ENCODE peak calls at places on chromosomes 13 and 19, in nine cellular contexts. One of them, this sample, is unnamed.

GRCh38 chr13:50403311-50403710 is 388.1 kb downstream of the KCNRG start:
- DNase-seq in effector CD4-positive, alpha-beta T cell: no peak
- DNase-seq in foreskin fibroblast: no peak
- DNase-seq in CD8-positive, alpha-beta T cell: no peak
- DNase-seq in stimulated activated CD4-positive, alpha-beta T cell treated with anti-CD3 and anti-CD28 coated beads, Interleukin-4, amount 100 ng/mL, for 1 hour: no peak
- DNase-seq in H7: no peak
- DNase-seq in activated CD4-positive, CD25-positive, alpha-beta regulatory T cell treated with anti-CD3 and anti-CD28 coated beads, Interleukin-2, amount 50 U/mL, for 16 hours: no peak
- DNase-seq in NCI-H510A: peak
- DNase-seq in activated naive CD8-positive, alpha-beta T cell treated with anti-CD3 and anti-CD28 coated beads, Interleukin-2, amount 50 U/mL, for 24 hours: no peak
- DNase-seq in this sample: peak

GRCh38 chr19:6236310-6237291 is 43.2 kb downstream of the MLLT1 start:
- DNase-seq in effector CD4-positive, alpha-beta T cell: no peak
- DNase-seq in foreskin fibroblast: no peak
- DNase-seq in CD8-positive, alpha-beta T cell: no peak
- DNase-seq in stimulated activated CD4-positive, alpha-beta T cell treated with anti-CD3 and anti-CD28 coated beads, Interleukin-4, amount 100 ng/mL, for 1 hour: no peak
- DNase-seq in H7: peak
- DNase-seq in activated CD4-positive, CD25-positive, alpha-beta regulatory T cell treated with anti-CD3 and anti-CD28 coated beads, Interleukin-2, amount 50 U/mL, for 16 hours: no peak
- DNase-seq in NCI-H510A: no peak
- DNase-seq in activated naive CD8-positive, alpha-beta T cell treated with anti-CD3 and anti-CD28 coated beads, Interleukin-2, amount 50 U/mL, for 24 hours: no peak
- DNase-seq in this sample: no peak

GRCh38 chr19:20151617-20152145 is 15.3 kb upstream of the ZNF486 start:
- DNase-seq in effector CD4-positive, alpha-beta T cell: no peak
- DNase-seq in foreskin fibroblast: no peak
- DNase-seq in CD8-positive, alpha-beta T cell: no peak
- DNase-seq in stimulated activated CD4-positive, alpha-beta T cell treated with anti-CD3 and anti-CD28 coated beads, Interleukin-4, amount 100 ng/mL, for 1 hour: no peak
- DNase-seq in H7: peak
- DNase-seq in activated CD4-positive, CD25-positive, alpha-beta regulatory T cell treated with anti-CD3 and anti-CD28 coated beads, Interleukin-2, amount 50 U/mL, for 16 hours: no peak
- DNase-seq in NCI-H510A: no peak
- DNase-seq in activated naive CD8-positive, alpha-beta T cell treated with anti-CD3 and anti-CD28 coated beads, Interleukin-2, amount 50 U/mL, for 24 hours: no peak
- DNase-seq in this sample: no peak

GRCh38 chr19:12034196-12034595 is 1.3 kb downstream of the ZNF433 start:
- DNase-seq in effector CD4-positive, alpha-beta T cell: no peak
- DNase-seq in foreskin fibroblast: no peak
- DNase-seq in CD8-positive, alpha-beta T cell: no peak
- DNase-seq in stimulated activated CD4-positive, alpha-beta T cell treated with anti-CD3 and anti-CD28 coated beads, Interleukin-4, amount 100 ng/mL, for 1 hour: no peak
- DNase-seq in H7: no peak
- DNase-seq in activated CD4-positive, CD25-positive, alpha-beta regulatory T cell treated with anti-CD3 and anti-CD28 coated beads, Interleukin-2, amount 50 U/mL, for 16 hours: no peak
- DNase-seq in NCI-H510A: no peak
- DNase-seq in activated naive CD8-positive, alpha-beta T cell treated with anti-CD3 and anti-CD28 coated beads, Interleukin-2, amount 50 U/mL, for 24 hours: no peak
- DNase-seq in this sample: no peak

GRCh38 chr19:17686592-17687042 is 1.5 kb downstream of the UNC13A start:
- DNase-seq in effector CD4-positive, alpha-beta T cell: no peak
- DNase-seq in foreskin fibroblast: no peak
- DNase-seq in CD8-positive, alpha-beta T cell: no peak
- DNase-seq in stimulated activated CD4-positive, alpha-beta T cell treated with anti-CD3 and anti-CD28 coated beads, Interleukin-4, amount 100 ng/mL, for 1 hour: no peak
- DNase-seq in H7: peak
- DNase-seq in activated CD4-positive, CD25-positive, alpha-beta regulatory T cell treated with anti-CD3 and anti-CD28 coated beads, Interleukin-2, amount 50 U/mL, for 16 hours: no peak
- DNase-seq in NCI-H510A: peak
- DNase-seq in activated naive CD8-positive, alpha-beta T cell treated with anti-CD3 and anti-CD28 coated beads, Interleukin-2, amount 50 U/mL, for 24 hours: no peak
- DNase-seq in this sample: peak

GRCh38 chr19:17107546-17108452 is 32.2 kb downstream of the MYO9B start:
- DNase-seq in effector CD4-positive, alpha-beta T cell: no peak
- DNase-seq in foreskin fibroblast: peak
- DNase-seq in CD8-positive, alpha-beta T cell: no peak
- DNase-seq in stimulated activated CD4-positive, alpha-beta T cell treated with anti-CD3 and anti-CD28 coated beads, Interleukin-4, amount 100 ng/mL, for 1 hour: no peak
- DNase-seq in H7: no peak
- DNase-seq in activated CD4-positive, CD25-positive, alpha-beta regulatory T cell treated with anti-CD3 and anti-CD28 coated beads, Interleukin-2, amount 50 U/mL, for 16 hours: no peak
- DNase-seq in NCI-H510A: no peak
- DNase-seq in activated naive CD8-positive, alpha-beta T cell treated with anti-CD3 and anti-CD28 coated beads, Interleukin-2, amount 50 U/mL, for 24 hours: peak
- DNase-seq in this sample: peak

GRCh38 chr13:30932481-30933333 is at the start of gene TEX26:
- DNase-seq in effector CD4-positive, alpha-beta T cell: no peak
- DNase-seq in foreskin fibroblast: no peak
- DNase-seq in CD8-positive, alpha-beta T cell: no peak
- DNase-seq in stimulated activated CD4-positive, alpha-beta T cell treated with anti-CD3 and anti-CD28 coated beads, Interleukin-4, amount 100 ng/mL, for 1 hour: no peak
- DNase-seq in H7: peak
- DNase-seq in activated CD4-positive, CD25-positive, alpha-beta regulatory T cell treated with anti-CD3 and anti-CD28 coated beads, Interleukin-2, amount 50 U/mL, for 16 hours: no peak
- DNase-seq in NCI-H510A: no peak
- DNase-seq in activated naive CD8-positive, alpha-beta T cell treated with anti-CD3 and anti-CD28 coated beads, Interleukin-2, amount 50 U/mL, for 24 hours: no peak
- DNase-seq in this sample: no peak

GRCh38 chr13:107202371-107203023 is 634.6 kb upstream of the ARGLU1 start:
- DNase-seq in effector CD4-positive, alpha-beta T cell: no peak
- DNase-seq in foreskin fibroblast: no peak
- DNase-seq in CD8-positive, alpha-beta T cell: no peak
- DNase-seq in stimulated activated CD4-positive, alpha-beta T cell treated with anti-CD3 and anti-CD28 coated beads, Interleukin-4, amount 100 ng/mL, for 1 hour: no peak
- DNase-seq in H7: no peak
- DNase-seq in activated CD4-positive, CD25-positive, alpha-beta regulatory T cell treated with anti-CD3 and anti-CD28 coated beads, Interleukin-2, amount 50 U/mL, for 16 hours: no peak
- DNase-seq in NCI-H510A: no peak
- DNase-seq in activated naive CD8-positive, alpha-beta T cell treated with anti-CD3 and anti-CD28 coated beads, Interleukin-2, amount 50 U/mL, for 24 hours: no peak
- DNase-seq in this sample: no peak

GRCh38 chr13:34349091-34349722 is 531.3 kb downstream of the RFC3 start:
- DNase-seq in effector CD4-positive, alpha-beta T cell: no peak
- DNase-seq in foreskin fibroblast: peak
- DNase-seq in CD8-positive, alpha-beta T cell: no peak
- DNase-seq in stimulated activated CD4-positive, alpha-beta T cell treated with anti-CD3 and anti-CD28 coated beads, Interleukin-4, amount 100 ng/mL, for 1 hour: no peak
- DNase-seq in H7: no peak
- DNase-seq in activated CD4-positive, CD25-positive, alpha-beta regulatory T cell treated with anti-CD3 and anti-CD28 coated beads, Interleukin-2, amount 50 U/mL, for 16 hours: no peak
- DNase-seq in NCI-H510A: no peak
- DNase-seq in activated naive CD8-positive, alpha-beta T cell treated with anti-CD3 and anti-CD28 coated beads, Interleukin-2, amount 50 U/mL, for 24 hours: no peak
- DNase-seq in this sample: no peak

GRCh38 chr13:106468948-106469590 is 66.4 kb downstream of the EFNB2 start:
- DNase-seq in effector CD4-positive, alpha-beta T cell: no peak
- DNase-seq in foreskin fibroblast: no peak
- DNase-seq in CD8-positive, alpha-beta T cell: no peak
- DNase-seq in stimulated activated CD4-positive, alpha-beta T cell treated with anti-CD3 and anti-CD28 coated beads, Interleukin-4, amount 100 ng/mL, for 1 hour: no peak
- DNase-seq in H7: no peak
- DNase-seq in activated CD4-positive, CD25-positive, alpha-beta regulatory T cell treated with anti-CD3 and anti-CD28 coated beads, Interleukin-2, amount 50 U/mL, for 16 hours: no peak
- DNase-seq in NCI-H510A: no peak
- DNase-seq in activated naive CD8-positive, alpha-beta T cell treated with anti-CD3 and anti-CD28 coated beads, Interleukin-2, amount 50 U/mL, for 24 hours: no peak
- DNase-seq in this sample: no peak

GRCh38 chr19:13060233-13060963 is 42.3 kb downstream of the LYL1 start:
- DNase-seq in effector CD4-positive, alpha-beta T cell: no peak
- DNase-seq in foreskin fibroblast: no peak
- DNase-seq in CD8-positive, alpha-beta T cell: no peak
- DNase-seq in stimulated activated CD4-positive, alpha-beta T cell treated with anti-CD3 and anti-CD28 coated beads, Interleukin-4, amount 100 ng/mL, for 1 hour: no peak
- DNase-seq in H7: peak
- DNase-seq in activated CD4-positive, CD25-positive, alpha-beta regulatory T cell treated with anti-CD3 and anti-CD28 coated beads, Interleukin-2, amount 50 U/mL, for 16 hours: no peak
- DNase-seq in NCI-H510A: no peak
- DNase-seq in activated naive CD8-positive, alpha-beta T cell treated with anti-CD3 and anti-CD28 coated beads, Interleukin-2, amount 50 U/mL, for 24 hours: no peak
- DNase-seq in this sample: no peak

GRCh38 chr19:10636304-10636972 is 11.1 kb downstream of the SLC44A2 start:
- DNase-seq in effector CD4-positive, alpha-beta T cell: no peak
- DNase-seq in foreskin fibroblast: no peak
- DNase-seq in CD8-positive, alpha-beta T cell: no peak
- DNase-seq in stimulated activated CD4-positive, alpha-beta T cell treated with anti-CD3 and anti-CD28 coated beads, Interleukin-4, amount 100 ng/mL, for 1 hour: no peak
- DNase-seq in H7: peak
- DNase-seq in activated CD4-positive, CD25-positive, alpha-beta regulatory T cell treated with anti-CD3 and anti-CD28 coated beads, Interleukin-2, amount 50 U/mL, for 16 hours: no peak
- DNase-seq in NCI-H510A: no peak
- DNase-seq in activated naive CD8-positive, alpha-beta T cell treated with anti-CD3 and anti-CD28 coated beads, Interleukin-2, amount 50 U/mL, for 24 hours: no peak
- DNase-seq in this sample: no peak

GRCh38 chr13:85498774-85499173 is 300.4 kb downstream of the SLITRK6 start:
- DNase-seq in effector CD4-positive, alpha-beta T cell: no peak
- DNase-seq in foreskin fibroblast: no peak
- DNase-seq in CD8-positive, alpha-beta T cell: no peak
- DNase-seq in stimulated activated CD4-positive, alpha-beta T cell treated with anti-CD3 and anti-CD28 coated beads, Interleukin-4, amount 100 ng/mL, for 1 hour: no peak
- DNase-seq in H7: no peak
- DNase-seq in activated CD4-positive, CD25-positive, alpha-beta regulatory T cell treated with anti-CD3 and anti-CD28 coated beads, Interleukin-2, amount 50 U/mL, for 16 hours: no peak
- DNase-seq in NCI-H510A: no peak
- DNase-seq in activated naive CD8-positive, alpha-beta T cell treated with anti-CD3 and anti-CD28 coated beads, Interleukin-2, amount 50 U/mL, for 24 hours: no peak
- DNase-seq in this sample: no peak

GRCh38 chr19:55605207-55605636 is 225 bp upstream of the ZNF865 start:
- DNase-seq in effector CD4-positive, alpha-beta T cell: peak
- DNase-seq in foreskin fibroblast: peak
- DNase-seq in CD8-positive, alpha-beta T cell: peak
- DNase-seq in stimulated activated CD4-positive, alpha-beta T cell treated with anti-CD3 and anti-CD28 coated beads, Interleukin-4, amount 100 ng/mL, for 1 hour: peak
- DNase-seq in H7: peak
- DNase-seq in activated CD4-positive, CD25-positive, alpha-beta regulatory T cell treated with anti-CD3 and anti-CD28 coated beads, Interleukin-2, amount 50 U/mL, for 16 hours: peak
- DNase-seq in NCI-H510A: peak
- DNase-seq in activated naive CD8-positive, alpha-beta T cell treated with anti-CD3 and anti-CD28 coated beads, Interleukin-2, amount 50 U/mL, for 24 hours: peak
- DNase-seq in this sample: peak

GRCh38 chr19:12546903-12547302 is 4.4 kb downstream of the ZNF564 start:
- DNase-seq in effector CD4-positive, alpha-beta T cell: no peak
- DNase-seq in foreskin fibroblast: no peak
- DNase-seq in CD8-positive, alpha-beta T cell: no peak
- DNase-seq in stimulated activated CD4-positive, alpha-beta T cell treated with anti-CD3 and anti-CD28 coated beads, Interleukin-4, amount 100 ng/mL, for 1 hour: no peak
- DNase-seq in H7: no peak
- DNase-seq in activated CD4-positive, CD25-positive, alpha-beta regulatory T cell treated with anti-CD3 and anti-CD28 coated beads, Interleukin-2, amount 50 U/mL, for 16 hours: no peak
- DNase-seq in NCI-H510A: no peak
- DNase-seq in activated naive CD8-positive, alpha-beta T cell treated with anti-CD3 and anti-CD28 coated beads, Interleukin-2, amount 50 U/mL, for 24 hours: no peak
- DNase-seq in this sample: no peak

GRCh38 chr13:113468461-113469147 is 15.3 kb upstream of the ADPRHL1 start:
- DNase-seq in effector CD4-positive, alpha-beta T cell: no peak
- DNase-seq in foreskin fibroblast: no peak
- DNase-seq in CD8-positive, alpha-beta T cell: no peak
- DNase-seq in stimulated activated CD4-positive, alpha-beta T cell treated with anti-CD3 and anti-CD28 coated beads, Interleukin-4, amount 100 ng/mL, for 1 hour: no peak
- DNase-seq in H7: peak
- DNase-seq in activated CD4-positive, CD25-positive, alpha-beta regulatory T cell treated with anti-CD3 and anti-CD28 coated beads, Interleukin-2, amount 50 U/mL, for 16 hours: no peak
- DNase-seq in NCI-H510A: no peak
- DNase-seq in activated naive CD8-positive, alpha-beta T cell treated with anti-CD3 and anti-CD28 coated beads, Interleukin-2, amount 50 U/mL, for 24 hours: no peak
- DNase-seq in this sample: no peak

GRCh38 chr13:74372511-74372910 is 238.3 kb upstream of the KLF12 start:
- DNase-seq in effector CD4-positive, alpha-beta T cell: no peak
- DNase-seq in foreskin fibroblast: no peak
- DNase-seq in CD8-positive, alpha-beta T cell: no peak
- DNase-seq in stimulated activated CD4-positive, alpha-beta T cell treated with anti-CD3 and anti-CD28 coated beads, Interleukin-4, amount 100 ng/mL, for 1 hour: no peak
- DNase-seq in H7: no peak
- DNase-seq in activated CD4-positive, CD25-positive, alpha-beta regulatory T cell treated with anti-CD3 and anti-CD28 coated beads, Interleukin-2, amount 50 U/mL, for 16 hours: no peak
- DNase-seq in NCI-H510A: no peak
- DNase-seq in activated naive CD8-positive, alpha-beta T cell treated with anti-CD3 and anti-CD28 coated beads, Interleukin-2, amount 50 U/mL, for 24 hours: no peak
- DNase-seq in this sample: no peak

GRCh38 chr13:109454167-109454917 is 332.0 kb downstream of the IRS2 start:
- DNase-seq in effector CD4-positive, alpha-beta T cell: no peak
- DNase-seq in foreskin fibroblast: no peak
- DNase-seq in CD8-positive, alpha-beta T cell: no peak
- DNase-seq in stimulated activated CD4-positive, alpha-beta T cell treated with anti-CD3 and anti-CD28 coated beads, Interleukin-4, amount 100 ng/mL, for 1 hour: no peak
- DNase-seq in H7: no peak
- DNase-seq in activated CD4-positive, CD25-positive, alpha-beta regulatory T cell treated with anti-CD3 and anti-CD28 coated beads, Interleukin-2, amount 50 U/mL, for 16 hours: no peak
- DNase-seq in NCI-H510A: no peak
- DNase-seq in activated naive CD8-positive, alpha-beta T cell treated with anti-CD3 and anti-CD28 coated beads, Interleukin-2, amount 50 U/mL, for 24 hours: no peak
- DNase-seq in this sample: no peak

GRCh38 chr13:46492946-46493345 is 60.0 kb upstream of the LRCH1 start:
- DNase-seq in effector CD4-positive, alpha-beta T cell: no peak
- DNase-seq in foreskin fibroblast: peak
- DNase-seq in CD8-positive, alpha-beta T cell: no peak
- DNase-seq in stimulated activated CD4-positive, alpha-beta T cell treated with anti-CD3 and anti-CD28 coated beads, Interleukin-4, amount 100 ng/mL, for 1 hour: no peak
- DNase-seq in H7: peak
- DNase-seq in activated CD4-positive, CD25-positive, alpha-beta regulatory T cell treated with anti-CD3 and anti-CD28 coated beads, Interleukin-2, amount 50 U/mL, for 16 hours: no peak
- DNase-seq in NCI-H510A: no peak
- DNase-seq in activated naive CD8-positive, alpha-beta T cell treated with anti-CD3 and anti-CD28 coated beads, Interleukin-2, amount 50 U/mL, for 24 hours: no peak
- DNase-seq in this sample: no peak

GRCh38 chr13:26498524-26499208 is 58.8 kb upstream of the WASF3 start:
- DNase-seq in effector CD4-positive, alpha-beta T cell: no peak
- DNase-seq in foreskin fibroblast: no peak
- DNase-seq in CD8-positive, alpha-beta T cell: no peak
- DNase-seq in stimulated activated CD4-positive, alpha-beta T cell treated with anti-CD3 and anti-CD28 coated beads, Interleukin-4, amount 100 ng/mL, for 1 hour: no peak
- DNase-seq in H7: no peak
- DNase-seq in activated CD4-positive, CD25-positive, alpha-beta regulatory T cell treated with anti-CD3 and anti-CD28 coated beads, Interleukin-2, amount 50 U/mL, for 16 hours: no peak
- DNase-seq in NCI-H510A: no peak
- DNase-seq in activated naive CD8-positive, alpha-beta T cell treated with anti-CD3 and anti-CD28 coated beads, Interleukin-2, amount 50 U/mL, for 24 hours: no peak
- DNase-seq in this sample: no peak

GRCh38 chr19:46907880-46908279 is 47.1 kb downstream of the ARHGAP35 start:
- DNase-seq in effector CD4-positive, alpha-beta T cell: no peak
- DNase-seq in foreskin fibroblast: no peak
- DNase-seq in CD8-positive, alpha-beta T cell: no peak
- DNase-seq in stimulated activated CD4-positive, alpha-beta T cell treated with anti-CD3 and anti-CD28 coated beads, Interleukin-4, amount 100 ng/mL, for 1 hour: no peak
- DNase-seq in H7: no peak
- DNase-seq in activated CD4-positive, CD25-positive, alpha-beta regulatory T cell treated with anti-CD3 and anti-CD28 coated beads, Interleukin-2, amount 50 U/mL, for 16 hours: no peak
- DNase-seq in NCI-H510A: no peak
- DNase-seq in activated naive CD8-positive, alpha-beta T cell treated with anti-CD3 and anti-CD28 coated beads, Interleukin-2, amount 50 U/mL, for 24 hours: no peak
- DNase-seq in this sample: no peak

GRCh38 chr19:11560404-11560988 is 1.5 kb upstream of the ELOF1 start:
- DNase-seq in effector CD4-positive, alpha-beta T cell: peak
- DNase-seq in foreskin fibroblast: peak
- DNase-seq in CD8-positive, alpha-beta T cell: peak
- DNase-seq in stimulated activated CD4-positive, alpha-beta T cell treated with anti-CD3 and anti-CD28 coated beads, Interleukin-4, amount 100 ng/mL, for 1 hour: peak
- DNase-seq in H7: peak
- DNase-seq in activated CD4-positive, CD25-positive, alpha-beta regulatory T cell treated with anti-CD3 and anti-CD28 coated beads, Interleukin-2, amount 50 U/mL, for 16 hours: peak
- DNase-seq in NCI-H510A: peak
- DNase-seq in activated naive CD8-positive, alpha-beta T cell treated with anti-CD3 and anti-CD28 coated beads, Interleukin-2, amount 50 U/mL, for 24 hours: peak
- DNase-seq in this sample: peak

GRCh38 chr13:98509271-98510155 is 67.4 kb downstream of the STK24 start:
- DNase-seq in effector CD4-positive, alpha-beta T cell: no peak
- DNase-seq in foreskin fibroblast: peak
- DNase-seq in CD8-positive, alpha-beta T cell: peak
- DNase-seq in stimulated activated CD4-positive, alpha-beta T cell treated with anti-CD3 and anti-CD28 coated beads, Interleukin-4, amount 100 ng/mL, for 1 hour: peak
- DNase-seq in H7: no peak
- DNase-seq in activated CD4-positive, CD25-positive, alpha-beta regulatory T cell treated with anti-CD3 and anti-CD28 coated beads, Interleukin-2, amount 50 U/mL, for 16 hours: no peak
- DNase-seq in NCI-H510A: no peak
- DNase-seq in activated naive CD8-positive, alpha-beta T cell treated with anti-CD3 and anti-CD28 coated beads, Interleukin-2, amount 50 U/mL, for 24 hours: peak
- DNase-seq in this sample: no peak

GRCh38 chr13:50760751-50761150 is 82.7 kb downstream of the DLEU7 start:
- DNase-seq in effector CD4-positive, alpha-beta T cell: no peak
- DNase-seq in foreskin fibroblast: no peak
- DNase-seq in CD8-positive, alpha-beta T cell: no peak
- DNase-seq in stimulated activated CD4-positive, alpha-beta T cell treated with anti-CD3 and anti-CD28 coated beads, Interleukin-4, amount 100 ng/mL, for 1 hour: no peak
- DNase-seq in H7: no peak
- DNase-seq in activated CD4-positive, CD25-positive, alpha-beta regulatory T cell treated with anti-CD3 and anti-CD28 coated beads, Interleukin-2, amount 50 U/mL, for 16 hours: no peak
- DNase-seq in NCI-H510A: no peak
- DNase-seq in activated naive CD8-positive, alpha-beta T cell treated with anti-CD3 and anti-CD28 coated beads, Interleukin-2, amount 50 U/mL, for 24 hours: no peak
- DNase-seq in this sample: no peak

GRCh38 chr19:3699071-3699740 is 1.1 kb downstream of the PIP5K1C start:
- DNase-seq in effector CD4-positive, alpha-beta T cell: no peak
- DNase-seq in foreskin fibroblast: peak
- DNase-seq in CD8-positive, alpha-beta T cell: no peak
- DNase-seq in stimulated activated CD4-positive, alpha-beta T cell treated with anti-CD3 and anti-CD28 coated beads, Interleukin-4, amount 100 ng/mL, for 1 hour: peak
- DNase-seq in H7: peak
- DNase-seq in activated CD4-positive, CD25-positive, alpha-beta regulatory T cell treated with anti-CD3 and anti-CD28 coated beads, Interleukin-2, amount 50 U/mL, for 16 hours: no peak
- DNase-seq in NCI-H510A: no peak
- DNase-seq in activated naive CD8-positive, alpha-beta T cell treated with anti-CD3 and anti-CD28 coated beads, Interleukin-2, amount 50 U/mL, for 24 hours: peak
- DNase-seq in this sample: no peak

GRCh38 chr13:113209880-113210421 is 538 bp downstream of the CUL4A start:
- DNase-seq in effector CD4-positive, alpha-beta T cell: peak
- DNase-seq in foreskin fibroblast: no peak
- DNase-seq in CD8-positive, alpha-beta T cell: peak
- DNase-seq in stimulated activated CD4-positive, alpha-beta T cell treated with anti-CD3 and anti-CD28 coated beads, Interleukin-4, amount 100 ng/mL, for 1 hour: peak
- DNase-seq in H7: peak
- DNase-seq in activated CD4-positive, CD25-positive, alpha-beta regulatory T cell treated with anti-CD3 and anti-CD28 coated beads, Interleukin-2, amount 50 U/mL, for 16 hours: peak
- DNase-seq in NCI-H510A: no peak
- DNase-seq in activated naive CD8-positive, alpha-beta T cell treated with anti-CD3 and anti-CD28 coated beads, Interleukin-2, amount 50 U/mL, for 24 hours: peak
- DNase-seq in this sample: peak